ENCODE peak calls at places on chromosome 14, in ten cellular contexts. O is ovary; S is AG04450; V is upper lobe of right lung; C is naive thymus-derived CD4-positive, alpha-beta T cell; L is IMR-90; E is HL-60; N is CD8-positive, alpha-beta memory T cell; T is fibroblast of villous mesenchyme; R is GM12865. H is an unnamed sample.

GRCh38 chr14:101460986-101461750 is 100.1 kb upstream of the DIO3 start:
- DNase-seq in V (no peak), L (no peak), E (no peak), C (no peak), T (no peak), N (no peak), S (no peak), O (peak), R (no peak), H (no peak)

GRCh38 chr14:101582294-101582693 is 21.0 kb downstream of the DIO3 start:
- DNase-seq in T (no peak), E (no peak), C (no peak), N (no peak), O (no peak), L (no peak), S (no peak), R (no peak), V (no peak), H (no peak)

GRCh38 chr14:99260652-99261551 is 11.1 kb downstream of the BCL11B start:
- DNase-seq in L (no peak), T (no peak), N (peak), S (no peak), V (no peak), C (peak), E (no peak), O (no peak), R (no peak), H (no peak)

GRCh38 chr14:93073366-93073722 is 42.4 kb downstream of the ITPK1 start:
- DNase-seq in O (no peak), T (no peak), C (no peak), R (no peak), V (no peak), N (no peak), E (no peak), L (no peak), S (no peak), H (no peak)

GRCh38 chr14:88599761-88600439 is 37.1 kb downstream of the ZC3H14 start:
- DNase-seq in R (peak), T (no peak), E (no peak), L (no peak), V (no peak), N (no peak), C (no peak), O (no peak), S (no peak), H (no peak)

GRCh38 chr14:51319181-51319597 is 79.1 kb downstream of the TMX1 start:
- DNase-seq in C (no peak), O (no peak), T (no peak), R (no peak), L (no peak), V (no peak), E (no peak), S (no peak), N (no peak), H (no peak)

GRCh38 chr14:71114580-71114979 is 207.3 kb downstream of the PCNX1 start:
- DNase-seq in O (no peak), S (no peak), L (no peak), C (no peak), V (no peak), T (no peak), R (no peak), E (no peak), N (no peak), H (no peak)

GRCh38 chr14:77024171-77024627 is 4.3 kb downstream of the IRF2BPL start:
- DNase-seq in N (peak), S (no peak), C (peak), V (no peak), O (peak), L (peak), T (peak), E (no peak), R (peak), H (peak)

GRCh38 chr14:40656301-40656700 is 950.4 kb upstream of the LRFN5 start:
- DNase-seq in V (no peak), E (no peak), T (no peak), R (no peak), O (no peak), N (no peak), C (no peak), L (no peak), S (no peak), H (no peak)

GRCh38 chr14:71933026-71933587 is 878 bp downstream of the RGS6 start:
- DNase-seq in R (peak), T (no peak), E (no peak), C (no peak), L (no peak), S (no peak), N (no peak), O (no peak), V (no peak), H (peak)

GRCh38 chr14:101810897-101811620 is 49.5 kb downstream of the PPP2R5C start:
- DNase-seq in V (no peak), T (no peak), C (peak), O (no peak), S (no peak), N (no peak), L (peak), E (no peak), R (no peak), H (peak)

GRCh38 chr14:26548431-26548830 is 49.4 kb downstream of the NOVA1 start:
- DNase-seq in L (no peak), V (no peak), C (no peak), S (no peak), R (no peak), E (no peak), N (no peak), T (peak), O (no peak), H (peak)

GRCh38 chr14:73752297-73752992 is 38.3 kb upstream of the PNMA1 start:
- DNase-seq in E (no peak), R (peak), C (peak), S (no peak), V (peak), T (peak), L (peak), O (peak), N (no peak), H (peak)

GRCh38 chr14:91685600-91685999 is 46.3 kb downstream of the CATSPERB start:
- DNase-seq in C (no peak), N (no peak), O (no peak), R (no peak), T (no peak), E (no peak), S (no peak), L (no peak), V (no peak), H (no peak)

GRCh38 chr14:76877871-76878270 is 51.7 kb downstream of the LRRC74A start:
- DNase-seq in L (no peak), T (no peak), N (no peak), C (no peak), S (no peak), O (no peak), V (no peak), E (no peak), R (no peak), H (no peak)

GRCh38 chr14:85235868-85236267 is 294.1 kb upstream of the FLRT2 start:
- DNase-seq in T (no peak), E (no peak), O (no peak), C (no peak), V (no peak), S (no peak), L (no peak), R (no peak), N (no peak), H (no peak)

GRCh38 chr14:101843665-101844064 is 82.2 kb downstream of the PPP2R5C start:
- DNase-seq in N (peak), L (no peak), S (no peak), C (peak), T (no peak), R (peak), O (no peak), E (peak), V (no peak), H (no peak)

GRCh38 chr14:68807148-68807600 is 14.3 kb upstream of the ZFP36L1 start:
- DNase-seq in N (no peak), O (peak), V (peak), T (peak), R (no peak), S (peak), L (peak), C (peak), E (no peak), H (peak)

GRCh38 chr14:22220427-22220826 is 368.6 kb downstream of the DAD1 start:
- DNase-seq in V (no peak), R (no peak), N (no peak), C (no peak), L (peak), T (no peak), S (peak), O (no peak), E (no peak), H (peak)

GRCh38 chr14:51614707-51615106 is 37.0 kb upstream of the FRMD6 start:
- DNase-seq in L (peak), O (no peak), T (no peak), N (no peak), R (peak), S (no peak), C (no peak), V (no peak), E (no peak), H (no peak)

GRCh38 chr14:87494010-87494409 is 499.0 kb downstream of the GALC start:
- DNase-seq in T (no peak), R (peak), S (no peak), N (no peak), C (no peak), O (no peak), L (no peak), V (no peak), E (no peak), H (no peak)

GRCh38 chr14:70152704-70153103 is 36.0 kb downstream of the SLC8A3 start:
- DNase-seq in C (no peak), L (no peak), E (no peak), N (no peak), T (no peak), O (no peak), V (no peak), R (no peak), S (no peak), H (no peak)

GRCh38 chr14:59407246-59407615 is 57.9 kb downstream of the GPR135 start:
- DNase-seq in C (no peak), N (no peak), R (no peak), E (no peak), L (peak), O (no peak), T (peak), V (no peak), S (peak), H (peak)

GRCh38 chr14:94018308-94018707 is 7.8 kb upstream of the OTUB2 start:
- DNase-seq in T (no peak), E (no peak), R (no peak), N (no peak), L (no peak), C (no peak), S (no peak), O (no peak), V (no peak), H (no peak)

GRCh38 chr14:20657216-20658211 is 16.0 kb upstream of the OR6S1 start:
- DNase-seq in E (no peak), O (no peak), C (peak), T (no peak), S (no peak), R (peak), L (peak), N (no peak), V (no peak), H (peak)

GRCh38 chr14:54709444-54709843 is 142.5 kb downstream of the SAMD4A start:
- DNase-seq in O (no peak), T (no peak), N (no peak), V (no peak), L (no peak), S (no peak), R (peak), C (no peak), E (no peak), H (no peak)

GRCh38 chr14:55071870-55072640 is 20.6 kb downstream of the MAPK1IP1L start:
- DNase-seq in L (peak), N (no peak), R (peak), S (no peak), O (no peak), E (no peak), V (no peak), T (peak), C (no peak), H (peak)

GRCh38 chr14:68099348-68100045 is 279.9 kb downstream of the RAD51B start:
- DNase-seq in N (no peak), R (no peak), E (no peak), S (no peak), O (no peak), V (no peak), T (peak), C (no peak), L (no peak), H (no peak)

GRCh38 chr14:66910306-66910705 is 278.9 kb upstream of the GARIN2 start:
- DNase-seq in N (no peak), L (peak), O (no peak), C (no peak), E (no peak), V (no peak), S (no peak), R (no peak), T (peak), H (peak)

GRCh38 chr14:68787235-68787727 is 5.6 kb downstream of the ZFP36L1 start:
- DNase-seq in V (no peak), L (no peak), R (peak), T (no peak), O (peak), N (no peak), C (peak), S (no peak), E (no peak), H (no peak)

GRCh38 chr14:68578597-68578996 is 214.3 kb downstream of the ZFP36L1 start:
- DNase-seq in N (no peak), E (no peak), S (no peak), C (no peak), O (no peak), V (no peak), T (no peak), L (no peak), R (no peak), H (no peak)

GRCh38 chr14:33782923-33783322 is 168.0 kb downstream of the EGLN3 start:
- DNase-seq in L (no peak), C (no peak), V (no peak), E (no peak), O (no peak), T (no peak), S (no peak), N (no peak), R (no peak), H (no peak)

GRCh38 chr14:38208825-38209562 is 1.3 kb downstream of the SSTR1 start:
- DNase-seq in O (no peak), S (no peak), T (peak), E (no peak), L (peak), C (no peak), V (peak), R (no peak), N (no peak), H (peak)

GRCh38 chr14:38209572-38210159 is 2.0 kb downstream of the SSTR1 start:
- DNase-seq in R (no peak), L (no peak), N (no peak), O (no peak), S (no peak), T (peak), E (no peak), V (no peak), C (no peak), H (no peak)

GRCh38 chr14:38211258-38211735 is 3.6 kb downstream of the SSTR1 start:
- DNase-seq in E (no peak), V (no peak), L (no peak), N (no peak), R (no peak), S (no peak), C (no peak), O (no peak), T (no peak), H (peak)

GRCh38 chr14:38210168-38210567 is 2.5 kb downstream of the SSTR1 start:
- DNase-seq in L (peak), O (no peak), V (no peak), C (no peak), T (peak), N (no peak), E (no peak), S (no peak), R (no peak), H (peak)

GRCh38 chr14:38210587-38211257 is 3.0 kb downstream of the SSTR1 start:
- DNase-seq in E (no peak), C (no peak), V (peak), T (peak), R (no peak), N (no peak), L (peak), S (no peak), O (no peak), H (peak)
- H3K4me3 ChIP-seq in E (no peak), C (no peak), V (peak), T (peak), R (no peak), N (no peak), L (peak), S (peak), O (no peak), H (peak)

DNA sequence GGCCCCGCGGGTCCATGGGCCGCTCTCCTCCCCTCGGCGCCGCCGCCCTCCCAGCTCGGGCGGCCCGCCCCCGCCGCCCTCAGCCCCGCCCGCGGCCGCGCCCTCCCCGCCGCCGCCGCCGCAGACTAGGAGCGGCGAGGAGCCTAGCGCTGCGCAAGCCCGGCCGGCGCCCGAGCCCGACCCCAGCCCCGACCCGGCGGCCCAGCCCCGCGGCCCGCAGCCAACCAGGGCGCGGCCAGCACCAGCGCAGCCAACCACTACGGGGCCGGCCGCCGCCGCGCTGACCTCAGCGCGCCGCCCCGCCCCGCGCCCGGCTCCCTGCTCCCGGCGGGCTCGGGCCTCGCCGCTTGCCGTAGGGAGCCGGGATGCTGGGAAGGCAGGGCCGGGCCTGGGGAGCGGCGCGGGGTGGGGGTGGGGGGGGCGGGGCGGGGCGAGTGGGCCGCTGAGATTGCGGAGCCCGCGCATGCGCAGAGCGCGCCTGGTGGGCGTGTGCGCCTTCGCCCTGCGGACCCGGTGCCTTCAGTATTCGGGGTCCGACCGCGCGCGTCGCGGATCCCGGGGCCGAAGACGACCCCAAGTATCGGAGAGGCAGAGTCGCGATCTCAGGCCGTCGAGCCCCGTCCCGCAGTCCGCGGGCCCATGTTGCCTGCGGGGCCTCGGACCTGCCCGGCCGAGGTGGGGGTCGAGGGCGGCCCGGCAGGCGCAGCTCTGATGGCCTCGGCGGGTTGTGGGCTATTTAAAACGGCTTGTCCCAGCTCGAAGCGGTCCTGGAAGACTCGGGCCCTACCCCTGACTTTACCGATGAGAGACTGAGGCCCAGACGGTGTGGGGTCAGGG is at the start of gene CDC42BPB:
- DNase-seq in V (peak), L (peak), E (no peak), O (peak), R (peak), C (peak), T (peak), N (peak), S (peak), H (peak)
- H3K4me3 ChIP-seq in V (peak), L (peak), E (peak), O (peak), R (peak), C (peak), T (peak), N (peak), S (peak), H (peak)

DNA sequence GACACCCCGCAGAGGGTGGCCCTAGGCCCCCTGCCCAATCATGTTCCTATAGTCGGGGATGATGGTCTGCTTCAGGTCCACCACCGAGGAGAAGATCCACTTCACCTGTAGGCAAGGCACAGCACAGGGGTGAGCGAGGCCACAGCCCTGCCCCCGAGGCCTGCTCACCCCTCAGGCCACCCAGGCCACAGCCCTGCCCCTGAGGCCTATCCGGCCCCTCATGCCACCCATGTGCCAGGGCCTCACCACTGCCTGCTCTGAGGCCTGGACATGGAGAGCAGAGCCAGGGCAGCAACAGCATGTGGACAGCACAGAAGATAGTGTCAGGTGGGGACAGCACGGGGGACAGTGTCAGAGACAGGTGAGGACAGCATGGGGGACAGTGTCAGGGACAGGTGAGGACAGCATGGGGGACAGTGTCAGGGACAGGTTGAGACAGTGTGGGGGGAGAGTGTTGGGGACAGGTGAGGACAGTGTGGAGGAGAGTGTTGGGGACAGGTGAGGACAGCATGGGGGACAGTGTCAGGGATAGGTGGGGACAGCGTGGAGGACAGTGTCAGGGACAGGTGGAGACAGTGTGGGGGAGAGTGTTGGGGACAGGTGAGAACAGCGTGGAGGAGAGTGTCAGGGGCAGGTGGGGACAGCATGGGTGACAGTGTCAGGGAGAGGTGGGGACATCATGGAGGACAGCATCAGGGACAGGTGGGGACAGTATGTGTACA is 239.7 kb downstream of the TMEM121 start:
- DNase-seq in N (no peak), V (peak), O (no peak), R (no peak), E (no peak), T (no peak), S (no peak), L (no peak), C (no peak), H (no peak)
- H3K4me3 ChIP-seq in N (no peak), V (no peak), O (no peak), R (no peak), E (no peak), T (no peak), S (no peak), L (no peak), C (no peak), H (no peak)

GRCh38 chr14:31122921-31123320 is 84.7 kb downstream of the HECTD1 start:
- DNase-seq in O (no peak), C (no peak), R (no peak), V (no peak), T (no peak), E (no peak), S (no peak), L (no peak), N (no peak), H (no peak)
- H3K4me3 ChIP-seq in O (no peak), C (no peak), R (no peak), V (no peak), T (no peak), E (no peak), S (no peak), L (no peak), N (no peak), H (no peak)

GRCh38 chr14:24710403-24711063 is 76.5 kb upstream of the GZMB start:
- DNase-seq in T (peak), E (no peak), S (peak), V (no peak), L (peak), O (peak), C (peak), N (peak), R (peak), H (peak)
- H3K4me3 ChIP-seq in T (peak), E (no peak), S (no peak), V (no peak), L (no peak), O (peak), C (no peak), N (no peak), R (no peak), H (peak)

GRCh38 chr14:56452989-56453388 is 126.6 kb upstream of the TMEM260 start:
- DNase-seq in V (no peak), S (no peak), T (no peak), O (no peak), L (no peak), R (no peak), C (no peak), E (no peak), N (no peak), H (no peak)

DNA sequence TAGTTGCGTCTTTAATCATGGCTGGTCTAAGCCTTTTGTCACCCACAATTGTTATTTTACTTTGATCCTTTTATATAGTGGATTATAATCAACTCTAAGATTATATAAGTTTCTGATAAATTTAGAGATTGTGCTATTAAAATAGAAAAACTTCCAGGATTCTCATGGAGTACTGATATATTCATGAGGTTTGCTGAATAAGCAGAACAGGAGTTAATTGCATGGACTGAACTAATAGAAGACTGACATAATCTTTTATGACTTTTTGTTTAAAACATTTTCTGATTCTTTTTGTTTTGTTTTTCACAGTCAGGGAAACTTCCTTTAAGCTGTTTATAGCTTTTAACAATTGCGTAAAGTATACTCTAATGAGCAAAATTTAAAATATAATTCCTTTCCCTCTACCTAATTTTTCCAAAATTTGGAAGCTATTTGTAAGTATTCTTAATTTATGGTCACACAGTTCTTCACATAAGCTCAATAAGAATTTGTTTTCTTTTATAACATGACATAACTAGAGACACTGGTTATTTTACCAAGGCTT is 129.9 kb upstream of the TMEM260 start:
- DNase-seq in T (no peak), E (no peak), C (no peak), R (no peak), V (no peak), O (no peak), N (no peak), L (no peak), S (no peak), H (no peak)
- H3K4me3 ChIP-seq in T (no peak), E (no peak), C (no peak), R (no peak), V (no peak), O (no peak), N (no peak), L (no peak), S (no peak), H (no peak)

GRCh38 chr14:63923422-63923752 is 70.6 kb downstream of the SYNE2 start:
- DNase-seq in R (no peak), O (no peak), L (no peak), S (no peak), N (no peak), V (no peak), C (no peak), T (no peak), E (no peak), H (no peak)
- H3K4me3 ChIP-seq in R (no peak), O (no peak), L (no peak), S (no peak), N (no peak), V (no peak), C (no peak), T (no peak), E (no peak), H (no peak)

H was measured in cardiac fibroblast.